ENCODE peak calls at places on chromosomes 7 and 10, in five cellular contexts. One of them, this sample, is unnamed. For H3K9me3, the result is how much of the 10 kb centered on the place peaks cover.

GRCh38 chr10:18005781-18006456 is 54.2 kb downstream of the SLC39A12 start:
- DNase-seq in psoas muscle: no peak
- DNase-seq in keratinocyte: no peak
- DNase-seq in endodermal cell: no peak
- DNase-seq in left ventricle myocardium inferior: no peak
- DNase-seq in this sample: no peak

GRCh38 chr7:45238806-45239205 is 81.2 kb downstream of the RAMP3 start:
- DNase-seq in keratinocyte: peak
- DNase-seq in left ventricle myocardium inferior: no peak
- DNase-seq in endodermal cell: no peak
- DNase-seq in psoas muscle: no peak
- DNase-seq in this sample: no peak

GRCh38 chr7:11077816-11078215 is 104.1 kb downstream of the PHF14 start:
- DNase-seq in endodermal cell: no peak
- DNase-seq in keratinocyte: no peak
- DNase-seq in left ventricle myocardium inferior: no peak
- DNase-seq in psoas muscle: no peak
- DNase-seq in this sample: no peak

GRCh38 chr10:92747600-92747999 is 57.8 kb downstream of the HHEX start:
- DNase-seq in endodermal cell: no peak
- DNase-seq in psoas muscle: no peak
- DNase-seq in left ventricle myocardium inferior: no peak
- DNase-seq in keratinocyte: no peak
- DNase-seq in this sample: peak

GRCh38 chr7:42745357-42746022 is 166.4 kb downstream of the C7orf25 start:
- DNase-seq in endodermal cell: peak
- DNase-seq in left ventricle myocardium inferior: peak
- DNase-seq in keratinocyte: no peak
- DNase-seq in psoas muscle: peak
- DNase-seq in this sample: no peak

GRCh38 chr10:99234067-99234738 is 1.4 kb downstream of the HPSE2 start:
- DNase-seq in keratinocyte: no peak
- DNase-seq in psoas muscle: peak
- DNase-seq in endodermal cell: peak
- DNase-seq in left ventricle myocardium inferior: peak
- DNase-seq in this sample: peak

GRCh38 chr7:88141479-88141878 is 78.4 kb downstream of the SRI start:
- DNase-seq in left ventricle myocardium inferior: no peak
- DNase-seq in endodermal cell: no peak
- DNase-seq in psoas muscle: no peak
- DNase-seq in keratinocyte: no peak
- DNase-seq in this sample: no peak

GRCh38 chr7:131145770-131146169 is 181.9 kb upstream of the MKLN1 start:
- DNase-seq in psoas muscle: no peak
- DNase-seq in left ventricle myocardium inferior: no peak
- DNase-seq in endodermal cell: no peak
- DNase-seq in keratinocyte: no peak
- DNase-seq in this sample: no peak

GRCh38 chr7:112509390-112509789 is 28.6 kb downstream of the LSMEM1 start:
- DNase-seq in endodermal cell: no peak
- DNase-seq in left ventricle myocardium inferior: no peak
- DNase-seq in psoas muscle: no peak
- DNase-seq in keratinocyte: no peak
- DNase-seq in this sample: no peak

GRCh38 chr7:85154282-85154937 is 32.4 kb downstream of the SEMA3D start:
- DNase-seq in psoas muscle: no peak
- DNase-seq in keratinocyte: no peak
- DNase-seq in endodermal cell: no peak
- DNase-seq in left ventricle myocardium inferior: no peak
- DNase-seq in this sample: no peak

GRCh38 chr10:20963721-20964595 is 66.8 kb upstream of the NEBL start:
- DNase-seq in endodermal cell: no peak
- DNase-seq in keratinocyte: no peak
- DNase-seq in left ventricle myocardium inferior: no peak
- DNase-seq in psoas muscle: no peak
- DNase-seq in this sample: no peak

GRCh38 chr10:119817991-119818888 is 54.4 kb downstream of the MCMBP start:
- DNase-seq in endodermal cell: peak
- DNase-seq in left ventricle myocardium inferior: peak
- DNase-seq in keratinocyte: peak
- DNase-seq in psoas muscle: peak
- DNase-seq in this sample: peak

GRCh38 chr7:18564779-18565178 is 69.2 kb downstream of the HDAC9 start:
- DNase-seq in keratinocyte: no peak
- DNase-seq in endodermal cell: no peak
- DNase-seq in psoas muscle: no peak
- DNase-seq in left ventricle myocardium inferior: no peak
- DNase-seq in this sample: no peak

GRCh38 chr10:130436633-130437032 is 300.4 kb downstream of the GLRX3 start:
- DNase-seq in left ventricle myocardium inferior: no peak
- DNase-seq in endodermal cell: no peak
- DNase-seq in keratinocyte: no peak
- DNase-seq in psoas muscle: no peak
- DNase-seq in this sample: no peak

GRCh38 chr10:70174058-70174741 is 3.9 kb upstream of the SAR1A start:
- DNase-seq in psoas muscle: no peak
- DNase-seq in left ventricle myocardium inferior: no peak
- DNase-seq in keratinocyte: peak
- DNase-seq in endodermal cell: peak
- DNase-seq in this sample: no peak

GRCh38 chr7:46461334-46461777 is 540.3 kb upstream of the IGFBP3 start:
- DNase-seq in endodermal cell: no peak
- DNase-seq in keratinocyte: no peak
- DNase-seq in left ventricle myocardium inferior: no peak
- DNase-seq in psoas muscle: no peak
- DNase-seq in this sample: no peak

GRCh38 chr10:104028146-104028545 is 57.5 kb downstream of the COL17A1 start:
- DNase-seq in keratinocyte: no peak
- DNase-seq in left ventricle myocardium inferior: no peak
- DNase-seq in psoas muscle: no peak
- DNase-seq in endodermal cell: peak
- DNase-seq in this sample: no peak

GRCh38 chr10:32271617-32272016 is 75.3 kb downstream of the EPC1 start:
- DNase-seq in keratinocyte: peak
- DNase-seq in left ventricle myocardium inferior: no peak
- DNase-seq in endodermal cell: no peak
- DNase-seq in psoas muscle: no peak
- DNase-seq in this sample: no peak

GRCh38 chr10:20984632-20985031 is 87.5 kb upstream of the NEBL start:
- DNase-seq in psoas muscle: no peak
- DNase-seq in endodermal cell: peak
- DNase-seq in keratinocyte: no peak
- DNase-seq in left ventricle myocardium inferior: no peak
- DNase-seq in this sample: no peak

GRCh38 chr10:45001382-45002148 is 842 bp downstream of the ZNF22 start:
- DNase-seq in endodermal cell: peak
- DNase-seq in left ventricle myocardium inferior: peak
- DNase-seq in psoas muscle: peak
- DNase-seq in keratinocyte: no peak
- DNase-seq in this sample: peak

GRCh38 chr7:107948645-107949442 is 54.1 kb downstream of the LAMB1 start:
- DNase-seq in endodermal cell: no peak
- DNase-seq in keratinocyte: no peak
- DNase-seq in left ventricle myocardium inferior: no peak
- DNase-seq in psoas muscle: no peak
- DNase-seq in this sample: no peak

GRCh38 chr10:59847326-59847725 is 59.0 kb downstream of the CCDC6 start:
- DNase-seq in left ventricle myocardium inferior: no peak
- DNase-seq in endodermal cell: peak
- DNase-seq in keratinocyte: no peak
- DNase-seq in psoas muscle: no peak
- DNase-seq in this sample: no peak

GRCh38 chr10:130792096-130792845 is 519.2 kb downstream of the TCERG1L start:
- DNase-seq in psoas muscle: no peak
- DNase-seq in left ventricle myocardium inferior: no peak
- DNase-seq in endodermal cell: no peak
- DNase-seq in keratinocyte: no peak
- DNase-seq in this sample: no peak

GRCh38 chr7:131786204-131786603 is 229.8 kb upstream of the PODXL start:
- DNase-seq in keratinocyte: no peak
- DNase-seq in psoas muscle: no peak
- DNase-seq in endodermal cell: no peak
- DNase-seq in left ventricle myocardium inferior: no peak
- DNase-seq in this sample: no peak

GRCh38 chr7:43077732-43078391 is 34.6 kb upstream of the HECW1 start:
- DNase-seq in endodermal cell: peak
- DNase-seq in left ventricle myocardium inferior: no peak
- DNase-seq in keratinocyte: no peak
- DNase-seq in psoas muscle: no peak
- DNase-seq in this sample: no peak

GRCh38 chr7:133434246-133434865 is 181.5 kb downstream of the EXOC4 start:
- DNase-seq in psoas muscle: no peak
- DNase-seq in endodermal cell: no peak
- DNase-seq in keratinocyte: no peak
- DNase-seq in left ventricle myocardium inferior: no peak
- DNase-seq in this sample: no peak

GRCh38 chr10:130135676-130136213 is 446 bp upstream of the GLRX3 start:
- DNase-seq in endodermal cell: no peak
- DNase-seq in keratinocyte: no peak
- DNase-seq in left ventricle myocardium inferior: peak
- DNase-seq in psoas muscle: no peak
- DNase-seq in this sample: no peak

GRCh38 chr10:112687647-112688046 is 240.6 kb downstream of the VTI1A start:
- DNase-seq in keratinocyte: no peak
- DNase-seq in psoas muscle: no peak
- DNase-seq in left ventricle myocardium inferior: no peak
- DNase-seq in endodermal cell: no peak
- DNase-seq in this sample: no peak

GRCh38 chr10:33005322-33006282 is 47.6 kb upstream of the ITGB1 start:
- DNase-seq in left ventricle myocardium inferior: peak
- DNase-seq in keratinocyte: no peak
- DNase-seq in endodermal cell: peak
- DNase-seq in psoas muscle: peak
- DNase-seq in this sample: peak

GRCh38 chr7:47374538-47374937 is 207.4 kb downstream of the TNS3 start:
- DNase-seq in keratinocyte: no peak
- DNase-seq in endodermal cell: no peak
- DNase-seq in psoas muscle: peak
- DNase-seq in left ventricle myocardium inferior: no peak
- DNase-seq in this sample: no peak

GRCh38 chr7:94129443-94130140 is 125.4 kb upstream of the BET1 start:
- DNase-seq in psoas muscle: no peak
- DNase-seq in left ventricle myocardium inferior: no peak
- DNase-seq in keratinocyte: no peak
- DNase-seq in endodermal cell: no peak
- DNase-seq in this sample: no peak

GRCh38 chr7:36306722-36307121 is 82.9 kb upstream of the ANLN start:
- DNase-seq in keratinocyte: no peak
- DNase-seq in endodermal cell: no peak
- DNase-seq in left ventricle myocardium inferior: no peak
- DNase-seq in psoas muscle: no peak
- DNase-seq in this sample: no peak

GRCh38 chr10:114565066-114565465 is 93.0 kb downstream of the ABLIM1 start:
- DNase-seq in psoas muscle: no peak
- DNase-seq in keratinocyte: no peak
- DNase-seq in left ventricle myocardium inferior: no peak
- DNase-seq in endodermal cell: no peak
- DNase-seq in this sample: no peak

GRCh38 chr10:121648078-121648477 is 49.8 kb upstream of the FGFR2 start:
- DNase-seq in left ventricle myocardium inferior: no peak
- DNase-seq in keratinocyte: no peak
- DNase-seq in psoas muscle: no peak
- DNase-seq in endodermal cell: peak
- DNase-seq in this sample: no peak

GRCh38 chr7:74027683-74028320 is at the start of gene ELN:
- DNase-seq in endodermal cell: peak
- DNase-seq in psoas muscle: peak
- DNase-seq in keratinocyte: no peak
- DNase-seq in left ventricle myocardium inferior: peak
- DNase-seq in this sample: no peak

GRCh38 chr7:74029094-74029785 is 1.3 kb downstream of the ELN start:
- DNase-seq in keratinocyte: no peak
- DNase-seq in psoas muscle: no peak
- DNase-seq in left ventricle myocardium inferior: peak
- DNase-seq in endodermal cell: no peak
- DNase-seq in this sample: no peak

GRCh38 chr7:74027124-74027682 is 770 bp upstream of the ELN start:
- DNase-seq in keratinocyte: no peak
- DNase-seq in psoas muscle: no peak
- DNase-seq in left ventricle myocardium inferior: no peak
- DNase-seq in endodermal cell: no peak
- DNase-seq in this sample: no peak

GRCh38 chr7:74029991-74030415 is 2.0 kb downstream of the ELN start:
- DNase-seq in endodermal cell: no peak
- DNase-seq in keratinocyte: no peak
- DNase-seq in left ventricle myocardium inferior: no peak
- DNase-seq in psoas muscle: peak
- DNase-seq in this sample: no peak

DNA sequence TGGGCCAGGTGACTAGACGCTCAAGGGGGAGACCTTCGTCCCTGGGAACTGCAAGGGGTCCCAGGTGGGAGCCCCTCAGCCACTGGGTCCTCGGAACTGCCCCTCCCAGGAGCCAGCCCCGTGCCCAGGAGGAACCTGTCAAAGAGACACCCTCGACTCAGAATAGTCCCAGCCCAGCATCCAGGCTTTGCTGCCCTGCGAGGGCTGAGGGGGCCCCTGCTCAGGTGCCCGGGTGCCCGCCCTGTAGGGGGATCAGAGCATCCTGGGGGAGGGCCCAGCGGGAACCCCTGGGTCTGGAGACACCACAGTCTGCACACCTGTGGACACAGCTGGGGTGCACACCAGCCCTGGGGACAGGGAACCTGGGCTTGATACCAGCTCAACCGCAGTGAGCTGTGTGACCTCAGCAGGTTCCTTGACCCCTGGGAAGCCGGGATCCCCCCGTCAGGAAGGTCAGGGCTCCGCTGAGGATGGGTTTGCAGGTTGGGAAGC is 394 bp downstream of the ELN start:
- DNase-seq in endodermal cell: no peak
- DNase-seq in psoas muscle: peak
- DNase-seq in left ventricle myocardium inferior: no peak
- DNase-seq in keratinocyte: no peak
- DNase-seq in this sample: no peak
- H3K4me3 ChIP-seq in endodermal cell: no peak
- H3K4me3 ChIP-seq in psoas muscle: peak
- H3K4me3 ChIP-seq in left ventricle myocardium inferior: peak
- H3K4me3 ChIP-seq in keratinocyte: no peak
- H3K4me3 ChIP-seq in this sample: peak

GRCh38 chr10:1309969-1310789 is 254.0 kb downstream of the WDR37 start:
- DNase-seq in endodermal cell: peak
- DNase-seq in psoas muscle: no peak
- DNase-seq in left ventricle myocardium inferior: no peak
- DNase-seq in keratinocyte: no peak
- DNase-seq in this sample: no peak
- TF ChIP-seq CTCF in endodermal cell: no peak
- TF ChIP-seq CTCF in psoas muscle: no peak
- TF ChIP-seq CTCF in left ventricle myocardium inferior: no peak
- TF ChIP-seq CTCF in keratinocyte: no peak
- TF ChIP-seq CTCF in this sample: no peak

GRCh38 chr10:38050212-38050611 is 39.7 kb downstream of the ZNF33A start:
- DNase-seq in keratinocyte: no peak
- DNase-seq in left ventricle myocardium inferior: no peak
- DNase-seq in endodermal cell: no peak
- DNase-seq in psoas muscle: no peak
- DNase-seq in this sample: no peak

GRCh38 chr10:38054361-38054797 is 39.8 kb upstream of the ZNF37A start:
- DNase-seq in psoas muscle: no peak
- DNase-seq in endodermal cell: no peak
- DNase-seq in left ventricle myocardium inferior: no peak
- DNase-seq in keratinocyte: peak
- DNase-seq in this sample: no peak
- H3K9me3 ChIP-seq in psoas muscle: under half
- H3K9me3 ChIP-seq in endodermal cell: half or more
- H3K9me3 ChIP-seq in left ventricle myocardium inferior: half or more
- H3K9me3 ChIP-seq in keratinocyte: under half
- H3K9me3 ChIP-seq in this sample: under half

GRCh38 chr7:127653396-127653795 is 1.4 kb downstream of the SND1 start:
- DNase-seq in psoas muscle: no peak
- DNase-seq in keratinocyte: no peak
- DNase-seq in left ventricle myocardium inferior: no peak
- DNase-seq in endodermal cell: no peak
- DNase-seq in this sample: no peak
- H3K4me3 ChIP-seq in psoas muscle: peak
- H3K4me3 ChIP-seq in keratinocyte: peak
- H3K4me3 ChIP-seq in left ventricle myocardium inferior: peak
- H3K4me3 ChIP-seq in endodermal cell: peak
- H3K4me3 ChIP-seq in this sample: peak